ENCODE peak calls at places on chromosomes 7 and 10, in six cellular contexts. K is cardiac muscle cell, S is B cell, H is GM12865, G is HFFc6, X is PC-3. J is an unnamed sample.

GRCh38 chr10:128071417-128071782 is 54.8 kb downstream of the MKI67 start:
- DNase-seq in H (no peak), S (no peak), G (no peak), X (no peak), K (no peak), J (no peak)

GRCh38 chr10:44195120-44196007 is 189.5 kb downstream of the CXCL12 start:
- DNase-seq in H (no peak), K (peak; percentile 96), S (no peak), G (peak; percentile 90), X (peak; percentile 73), J (no peak)

GRCh38 chr10:113523071-113523470 is 29.8 kb upstream of the HABP2 start:
- DNase-seq in K (peak; percentile 26), S (no peak), H (no peak), X (no peak), G (no peak), J (no peak)

GRCh38 chr10:71081229-71081560 is 131.2 kb upstream of the UNC5B start:
- DNase-seq in S (peak; percentile 5), G (no peak), H (no peak), K (no peak), X (no peak), J (no peak)

GRCh38 chr10:14072541-14072940 is 258.2 kb downstream of the FRMD4A start:
- DNase-seq in G (no peak), H (no peak), S (no peak), X (peak; percentile 11), K (no peak), J (no peak)

GRCh38 chr7:74337926-74338325 is 48.7 kb downstream of the CLIP2 start:
- DNase-seq in G (no peak), X (no peak), H (no peak), S (no peak), K (no peak), J (no peak)

GRCh38 chr10:50600286-50600685 is 23.5 kb downstream of the SGMS1 start:
- DNase-seq in X (peak; percentile 78), G (no peak), S (no peak), H (no peak), K (no peak), J (no peak)

GRCh38 chr7:74371381-74372059 is 82.2 kb upstream of the GTF2IRD1 start:
- DNase-seq in G (no peak), K (peak; percentile 20), X (no peak), H (peak; percentile 50), S (no peak), J (peak; percentile 63)

GRCh38 chr7:51029586-51030230 is 247.0 kb upstream of the GRB10 start:
- DNase-seq in K (peak; percentile 79), G (peak; percentile 89), X (peak; percentile 78), H (no peak), S (no peak), J (no peak)

GRCh38 chr10:32981760-32982159 is 23.7 kb upstream of the ITGB1 start:
- DNase-seq in S (no peak), K (peak; percentile 86), G (peak; percentile 34), H (no peak), X (peak; percentile 92), J (no peak)

GRCh38 chr10:32980242-32980557 is 22.2 kb upstream of the ITGB1 start:
- DNase-seq in H (no peak), K (no peak), G (no peak), X (no peak), S (no peak), J (no peak)

GRCh38 chr10:32982293-32982709 is 24.3 kb upstream of the ITGB1 start:
- DNase-seq in S (no peak), H (no peak), G (peak; percentile 89), K (peak; percentile 81), X (peak; percentile 98), J (no peak)

GRCh38 chr10:32979041-32979440 is 21.0 kb upstream of the ITGB1 start:
- DNase-seq in G (no peak), S (no peak), H (no peak), X (no peak), K (no peak), J (no peak)

GRCh38 chr10:32980558-32981468 is 22.8 kb upstream of the ITGB1 start:
- DNase-seq in S (peak; percentile 61), G (peak; percentile 100), X (peak; percentile 100), K (peak; percentile 98), H (peak; percentile 86), J (peak; percentile 57)
- TF ChIP-seq CTCF in S (no peak), G (peak; percentile 12), X (no peak), K (no peak), H (no peak), J (no peak)

GRCh38 chr7:53491041-53491440 is 455.6 kb downstream of the POM121L12 start:
- DNase-seq in G (no peak), K (no peak), X (no peak), H (no peak), S (no peak), J (no peak)
- TF ChIP-seq CTCF in G (no peak), K (no peak), X (no peak), H (no peak), S (no peak), J (no peak)

GRCh38 chr10:90856964-90857634 is 740 bp downstream of the HTR7 start:
- DNase-seq in X (no peak), H (no peak), S (no peak), G (no peak), K (no peak), J (no peak)

GRCh38 chr10:90856261-90856660 is 1.6 kb downstream of the HTR7 start:
- DNase-seq in G (no peak), K (peak; percentile 58), S (no peak), X (no peak), H (no peak), J (no peak)

GRCh38 chr10:90858489-90858968 is 690 bp upstream of the HTR7 start:
- DNase-seq in X (no peak), G (no peak), K (no peak), S (no peak), H (no peak), J (no peak)

GRCh38 chr10:90859321-90859751 is 1.5 kb upstream of the HTR7 start:
- DNase-seq in X (peak; percentile 76), S (no peak), G (peak; percentile 59), H (no peak), K (peak; percentile 85), J (no peak)

DNA sequence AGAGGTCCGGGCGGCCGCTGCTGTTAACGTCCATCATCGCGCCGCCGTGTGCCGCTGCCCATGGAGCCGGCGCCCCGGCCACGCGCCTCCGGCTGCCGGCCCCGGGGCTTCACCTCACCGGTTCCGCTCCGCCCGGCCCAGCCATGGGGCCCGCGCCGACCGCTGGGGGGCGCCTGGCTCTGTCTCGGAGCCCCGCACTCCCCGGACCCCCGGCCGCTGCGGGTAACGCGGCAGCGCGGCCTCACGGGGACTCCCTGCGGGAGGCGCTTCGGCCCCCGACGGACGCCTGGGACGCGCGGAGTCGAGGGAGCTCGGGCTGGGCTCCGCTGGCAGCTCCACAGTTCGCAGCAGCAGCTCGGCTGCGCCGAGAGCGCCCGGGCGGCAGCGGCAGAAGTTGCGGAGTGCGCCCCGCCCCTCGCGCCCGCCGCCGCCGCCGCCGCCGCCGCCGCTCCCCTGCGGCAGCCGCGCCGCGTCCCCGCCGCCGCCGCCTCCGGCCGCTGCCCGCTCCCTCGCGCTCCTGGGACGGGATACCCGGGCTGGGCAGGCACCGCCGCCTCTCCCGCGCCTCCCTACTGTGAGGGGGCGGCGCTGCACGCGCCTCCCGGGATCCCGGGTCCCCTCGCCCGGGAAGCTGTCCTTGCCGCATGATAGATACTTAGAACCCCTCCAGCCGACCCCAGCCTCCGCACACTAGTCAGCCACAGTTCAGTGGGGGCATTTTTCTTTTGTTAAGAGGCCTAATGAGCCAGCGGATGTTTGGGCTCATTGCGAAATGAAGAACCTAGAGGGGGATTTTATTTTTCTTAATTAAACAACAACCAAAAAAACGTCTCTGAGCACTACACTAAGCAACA is at the start of gene HTR7:
- DNase-seq in G (peak; percentile 13), S (peak; percentile 95), H (peak; percentile 46), K (peak; percentile 69), X (peak; percentile 48), J (peak; percentile 89)
- TF ChIP-seq CTCF in G (peak; percentile 79), S (peak; percentile 78), H (peak; percentile 60), K (peak; percentile 43), X (peak; percentile 49), J (peak; percentile 43)

DNA sequence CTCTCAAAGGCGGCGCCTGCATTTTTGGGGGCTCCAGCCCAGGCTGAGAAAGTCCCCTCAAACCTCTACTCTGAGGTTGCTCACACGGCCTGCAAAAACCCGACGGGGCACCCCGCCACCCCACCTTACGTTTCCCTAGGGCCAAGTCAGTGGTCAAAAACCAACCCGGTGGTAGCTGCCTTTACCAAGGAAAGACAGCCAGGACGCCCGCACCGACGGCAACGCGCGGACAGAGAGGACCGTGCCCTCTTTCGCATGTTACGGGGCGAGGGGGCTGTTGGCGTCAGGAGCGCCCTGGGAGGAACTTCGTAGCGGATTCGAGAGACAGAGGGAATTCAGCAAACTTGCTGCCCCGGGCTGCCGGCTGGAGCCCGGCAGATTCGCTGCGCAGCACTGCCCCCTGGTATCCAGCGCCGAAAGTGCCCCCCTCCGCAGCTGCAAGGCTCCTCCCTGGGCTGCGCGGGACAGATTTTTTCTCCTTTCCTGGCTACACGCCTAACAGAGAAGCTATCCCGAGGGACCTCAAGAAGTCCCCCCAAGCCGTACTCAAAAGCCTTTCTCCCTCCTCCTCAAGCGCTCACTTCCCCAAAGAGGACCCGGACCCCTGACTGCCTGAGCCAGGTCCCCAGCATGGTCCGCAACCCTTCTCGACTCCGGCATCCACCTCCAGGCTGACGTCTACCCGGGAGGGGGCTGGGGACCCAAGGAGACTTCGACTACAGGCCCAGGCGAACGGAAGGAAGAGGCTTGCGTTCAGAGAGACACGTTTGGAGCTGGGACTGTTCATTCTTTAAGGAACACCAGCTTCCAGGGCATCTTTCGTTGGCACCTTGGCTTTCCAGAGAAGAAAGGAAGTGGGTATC is 27.7 kb upstream of the VAX1 start:
- DNase-seq in K (peak; percentile 58), H (no peak), G (peak; percentile 37), S (peak; percentile 48), X (peak; percentile 63), J (peak; percentile 44)
- TF ChIP-seq CTCF in K (peak; percentile 72), H (no peak), G (peak; percentile 78), S (no peak), X (peak; percentile 63), J (no peak)